ENCODE peak calls at places on chromosomes 2 and 18, in seven cellular contexts. P is hepatocyte, R is left lung, Q is keratinocyte, D is cardiac fibroblast, Y is kidney, O is lung. X is an unnamed sample.

GRCh38 chr18:31649894-31650719 is 34.3 kb downstream of the B4GALT6 start:
- DNase-seq in O (no peak), R (no peak), Y (no peak), P (no peak), Q (no peak), D (no peak), X (no peak)

GRCh38 chr2:239820836-239821693 is 204.1 kb downstream of the NDUFA10 start:
- DNase-seq in Y (peak), P (no peak), D (no peak), Q (no peak), O (peak), R (no peak), X (no peak)

GRCh38 chr18:13611058-13611615 is 115.2 kb downstream of the FAM210A start:
- DNase-seq in D (peak), Y (no peak), R (no peak), Q (no peak), P (peak), O (no peak), X (no peak)

GRCh38 chr2:119983108-119983507 is 29.8 kb upstream of the EPB41L5 start:
- DNase-seq in Q (no peak), D (no peak), Y (no peak), P (no peak), O (no peak), R (no peak), X (no peak)

GRCh38 chr2:190640124-190640523 is 8.8 kb upstream of the NAB1 start:
- DNase-seq in Q (no peak), R (no peak), D (peak), P (no peak), Y (no peak), O (no peak), X (no peak)

GRCh38 chr18:55275042-55275897 is 312.7 kb downstream of the TCF4 start:
- DNase-seq in D (peak), P (no peak), R (no peak), Y (no peak), Q (no peak), O (no peak), X (no peak)

GRCh38 chr2:29528891-29529520 is 392.4 kb downstream of the ALK start:
- DNase-seq in D (peak), Q (no peak), O (peak), P (peak), R (peak), Y (peak), X (no peak)

GRCh38 chr2:98823196-98824166 is 92.5 kb upstream of the MGAT4A start:
- DNase-seq in P (no peak), Y (peak), D (no peak), R (peak), Q (no peak), O (no peak), X (no peak)

GRCh38 chr2:21123473-21124393 is at the start of gene TDRD15:
- DNase-seq in Q (no peak), P (no peak), Y (peak), O (no peak), R (peak), D (no peak), X (no peak)

GRCh38 chr2:104733544-104733943 is 120.4 kb upstream of the POU3F3 start:
- DNase-seq in P (peak), Q (no peak), O (no peak), Y (no peak), D (no peak), R (no peak), X (peak)

GRCh38 chr2:151560289-151560688 is 150.6 kb downstream of the RIF1 start:
- DNase-seq in D (peak), Q (no peak), O (no peak), R (no peak), P (peak), Y (no peak), X (no peak)

GRCh38 chr18:3692113-3692621 is 242.2 kb downstream of the TGIF1 start:
- DNase-seq in Q (no peak), D (no peak), R (no peak), O (no peak), Y (no peak), P (no peak), X (peak)

GRCh38 chr2:212135739-212136138 is 402.9 kb downstream of the ERBB4 start:
- DNase-seq in D (peak), R (no peak), O (no peak), Y (no peak), P (no peak), Q (no peak), X (peak)

GRCh38 chr2:180554330-180554729 is 426.1 kb upstream of the UBE2E3 start:
- DNase-seq in P (no peak), R (no peak), Y (no peak), O (no peak), Q (no peak), D (no peak), X (no peak)

GRCh38 chr2:181371782-181372292 is 85.3 kb upstream of the ITGA4 start:
- DNase-seq in O (no peak), D (peak), Q (no peak), R (no peak), P (no peak), Y (no peak), X (no peak)

GRCh38 chr2:159713691-159714585 is 1.6 kb downstream of the MARCHF7 start:
- DNase-seq in Q (no peak), P (no peak), D (peak), R (no peak), O (no peak), Y (no peak), X (peak)

GRCh38 chr18:55585586-55586521 is 2.1 kb downstream of the TCF4 start:
- DNase-seq in Y (no peak), R (no peak), D (peak), P (no peak), O (no peak), Q (no peak), X (no peak)

GRCh38 chr2:234406085-234406484 is 90.8 kb downstream of the ARL4C start:
- DNase-seq in P (no peak), D (no peak), R (no peak), Y (no peak), O (no peak), Q (no peak), X (no peak)

GRCh38 chr18:24656571-24656971 is 196.1 kb downstream of the HRH4 start:
- DNase-seq in Q (no peak), D (no peak), O (no peak), R (no peak), P (no peak), Y (no peak), X (no peak)

GRCh38 chr18:21602302-21602592 is 1.7 kb upstream of the ESCO1 start:
- DNase-seq in R (no peak), O (no peak), D (no peak), Q (no peak), P (no peak), Y (no peak), X (no peak)

GRCh38 chr2:64018715-64019082 is 529 bp downstream of the VPS54 start:
- DNase-seq in Y (peak), Q (no peak), R (peak), D (peak), P (peak), O (peak), X (no peak)

GRCh38 chr2:66437601-66438497 is 2.9 kb downstream of the MEIS1 start:
- DNase-seq in P (peak), R (peak), Y (no peak), Q (no peak), O (no peak), D (peak), X (no peak)

GRCh38 chr2:11684894-11685460 is 15.0 kb upstream of the NTSR2 start:
- DNase-seq in Q (no peak), Y (no peak), R (no peak), D (no peak), P (no peak), O (no peak), X (no peak)

DNA sequence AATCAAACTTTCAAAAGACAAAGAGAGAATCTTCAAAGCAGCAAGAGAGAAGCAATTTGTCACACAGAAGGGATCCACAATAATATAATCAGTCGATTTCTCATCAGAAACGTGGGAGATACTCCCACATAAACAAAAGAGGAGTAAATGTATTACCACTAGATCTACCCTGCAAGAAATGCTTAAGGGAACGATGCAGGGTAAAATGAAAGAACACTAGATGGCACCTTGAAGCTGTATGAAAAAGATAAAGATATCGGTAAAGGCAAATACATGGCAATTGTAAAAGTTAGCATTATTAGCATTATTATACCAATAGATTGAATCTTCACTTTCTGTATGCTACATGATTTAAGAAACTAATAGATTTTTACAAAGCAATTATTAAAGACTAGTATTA is 677.0 kb downstream of the SUCLG1 start:
- DNase-seq in D (no peak), R (no peak), P (no peak), Y (no peak), Q (no peak), O (no peak), X (no peak)
- TF ChIP-seq CTCF in D (no peak), R (no peak), P (peak), Y (no peak), Q (no peak), O (no peak), X (peak)

GRCh38 chr2:238139141-238139840 is 823 bp downstream of the KLHL30 start:
- DNase-seq in Q (no peak), R (peak), Y (no peak), O (no peak), P (no peak), D (no peak), X (no peak)
- H3K4me3 ChIP-seq in Q (no peak), R (no peak), Y (no peak), O (no peak), P (no peak), D (no peak), X (no peak)

GRCh38 chr2:38074775-38075435 is 1.0 kb downstream of the CYP1B1 start:
- DNase-seq in Y (peak), R (peak), O (no peak), P (peak), D (peak), Q (no peak), X (no peak)

GRCh38 chr2:38076250-38076709 is 329 bp upstream of the CYP1B1 start:
- DNase-seq in D (peak), P (peak), R (peak), Q (no peak), Y (peak), O (peak), X (no peak)

GRCh38 chr2:38075436-38076249 is at the start of gene CYP1B1:
- DNase-seq in P (no peak), D (no peak), Y (no peak), R (peak), Q (no peak), O (no peak), X (no peak)

GRCh38 chr2:38077431-38077769 is 1.4 kb upstream of the CYP1B1 start:
- DNase-seq in Y (no peak), O (no peak), R (no peak), Q (no peak), D (no peak), P (no peak), X (no peak)

DNA sequence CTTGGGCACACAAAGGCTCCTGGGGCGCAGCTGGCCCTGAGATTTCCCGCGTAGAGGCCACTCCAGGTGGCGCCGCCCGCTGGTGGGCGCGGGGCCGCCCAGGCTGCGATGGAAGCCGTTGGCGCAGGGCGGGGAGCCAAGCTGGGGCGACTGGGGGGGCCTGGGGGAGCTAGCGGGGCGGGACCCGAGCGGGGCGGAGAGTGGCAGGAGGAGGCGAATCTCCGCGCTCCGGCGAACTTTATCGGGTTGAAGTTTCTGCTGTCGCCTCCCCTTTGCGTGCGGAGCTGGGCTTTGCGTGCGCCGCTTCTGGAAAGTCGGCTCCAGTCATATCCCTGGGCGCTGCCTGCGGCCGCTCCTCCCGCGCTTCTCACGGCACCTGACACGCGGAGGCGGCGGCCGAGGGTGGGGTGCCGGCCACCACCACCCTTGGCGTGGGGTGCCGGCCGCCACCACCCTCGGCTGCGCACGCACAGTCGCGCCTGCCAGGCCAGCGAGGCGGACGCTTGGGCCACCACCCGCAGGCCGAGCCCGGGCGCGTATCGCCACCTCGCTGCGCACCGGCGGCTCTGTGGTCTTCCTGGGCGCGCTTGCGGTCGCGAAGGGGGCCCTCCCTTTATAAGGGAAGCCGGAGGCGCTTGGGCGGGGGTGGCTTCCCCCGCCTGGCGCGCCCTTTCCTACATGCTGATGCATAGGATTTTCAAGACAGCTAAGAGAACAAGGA is 919 bp upstream of the CYP1B1 start:
- DNase-seq in R (peak), O (peak), Q (no peak), D (peak), Y (peak), P (peak), X (no peak)
- TF ChIP-seq CTCF in R (no peak), O (no peak), Q (peak), D (no peak), Y (no peak), P (peak), X (no peak)

GRCh38 chr18:62576858-62577512 is 54.2 kb downstream of the ZCCHC2 start:
- DNase-seq in P (no peak), D (no peak), O (no peak), Q (no peak), Y (no peak), R (no peak), X (no peak)
- H3K4me3 ChIP-seq in P (no peak), D (no peak), O (no peak), Q (no peak), Y (no peak), R (no peak), X (no peak)

GRCh38 chr2:174332607-174333001 is 2.1 kb upstream of the SP9 start:
- DNase-seq in O (no peak), Q (no peak), R (no peak), P (no peak), Y (no peak), D (no peak), X (no peak)

GRCh38 chr2:174333017-174333501 is 1.7 kb upstream of the SP9 start:
- DNase-seq in Y (no peak), O (no peak), P (no peak), D (no peak), Q (no peak), R (no peak), X (no peak)

GRCh38 chr2:174334278-174334715 is 457 bp upstream of the SP9 start:
- DNase-seq in R (no peak), O (no peak), Y (no peak), P (no peak), Q (no peak), D (no peak), X (no peak)

GRCh38 chr2:174334781-174335604 is at the start of gene SP9:
- DNase-seq in P (peak), R (peak), O (no peak), D (no peak), Y (no peak), Q (no peak), X (no peak)

GRCh38 chr2:174333502-174334277 is 1.1 kb upstream of the SP9 start:
- DNase-seq in D (no peak), R (no peak), O (no peak), Q (no peak), P (no peak), Y (no peak), X (no peak)
- TF ChIP-seq CTCF in D (no peak), R (no peak), O (no peak), Q (no peak), P (no peak), Y (no peak), X (no peak)

GRCh38 chr18:62522510-62523254 is at the start of gene ZCCHC2:
- DNase-seq in R (peak), Y (peak), P (peak), D (peak), O (peak), Q (peak), X (peak)

GRCh38 chr18:62522178-62522509 is 681 bp upstream of the ZCCHC2 start:
- DNase-seq in Q (no peak), D (no peak), O (no peak), R (no peak), Y (peak), P (no peak), X (no peak)

GRCh38 chr18:62524443-62525200 is 1.8 kb downstream of the ZCCHC2 start:
- DNase-seq in R (peak), P (peak), O (peak), Y (peak), D (peak), Q (no peak), X (no peak)

GRCh38 chr18:62523631-62524442 is 1.0 kb downstream of the ZCCHC2 start:
- DNase-seq in P (peak), O (peak), Q (no peak), R (peak), D (peak), Y (peak), X (no peak)

GRCh38 chr18:62523255-62523588 is 397 bp downstream of the ZCCHC2 start:
- DNase-seq in Y (no peak), Q (no peak), D (no peak), O (no peak), R (no peak), P (no peak), X (no peak)
- H3K4me3 ChIP-seq in Y (no peak), Q (peak), D (peak), O (peak), R (peak), P (peak), X (peak)

GRCh38 chr2:237627463-237628321 is at the start of gene LRRFIP1:
- DNase-seq in O (no peak), P (peak), Y (peak), D (peak), Q (no peak), R (peak), X (no peak)
- TF ChIP-seq CTCF in O (no peak), P (peak), Y (no peak), D (no peak), Q (no peak), R (no peak), X (peak)

DNA sequence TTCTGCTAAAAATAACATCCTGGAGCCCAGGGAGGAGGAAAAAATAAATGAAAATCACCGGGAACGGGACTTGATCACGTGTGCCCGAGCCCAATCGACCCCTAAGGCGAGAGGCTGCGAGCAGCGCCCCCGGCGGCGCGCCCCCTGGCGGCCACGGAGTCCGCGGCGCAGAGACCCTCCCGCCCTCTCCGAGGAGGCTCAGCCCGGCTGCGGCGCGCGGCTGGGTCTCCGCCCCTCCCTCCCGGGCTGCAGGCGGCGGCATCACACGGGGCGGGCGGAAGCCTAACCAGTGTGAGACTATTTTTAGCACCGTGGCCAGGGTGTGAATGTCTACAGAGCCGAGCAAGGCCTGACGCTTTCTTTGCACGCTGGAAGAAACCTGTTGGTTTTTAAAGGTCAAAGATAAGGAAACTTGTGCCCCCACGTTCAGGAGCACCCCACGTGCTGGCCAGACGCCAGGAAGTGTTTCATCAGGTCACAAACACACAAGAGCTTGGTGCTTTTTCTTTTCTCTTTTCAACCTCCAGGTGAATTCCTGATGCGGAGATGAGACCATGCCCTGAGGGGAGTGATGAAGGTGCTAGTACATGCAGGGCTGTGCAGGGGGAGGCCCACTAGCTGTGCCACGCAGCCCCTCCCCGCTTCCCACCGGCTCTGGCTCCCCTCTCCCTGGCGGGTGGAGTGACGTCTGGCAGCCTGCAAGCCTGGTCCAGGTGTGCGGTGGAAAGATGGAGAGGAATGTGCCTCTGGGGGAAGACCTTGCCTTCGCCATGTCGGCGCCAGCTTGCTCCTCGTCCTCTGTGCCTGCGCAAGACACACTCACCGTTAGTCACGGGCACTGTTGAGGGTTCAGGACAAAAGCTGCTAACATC is 35.3 kb upstream of the DNMT3A start:
- DNase-seq in R (peak), O (peak), D (peak), Y (peak), Q (peak), P (peak), X (peak)
- H3K4me3 ChIP-seq in R (peak), O (no peak), D (peak), Y (peak), Q (peak), P (no peak), X (no peak)

X was measured in LNCaP clone FGC.